ENCODE peak calls at places on chromosomes 11 and 22, in five cellular contexts. Y, B, X, A and C are unnamed samples.

GRCh38 chr11:57776101-57776511 is 14.5 kb downstream of the CTNND1 start:
- DNase-seq in Y (no peak), B (no peak), X (no peak), A (no peak), C (no peak)

GRCh38 chr11:10021563-10021962 is 272.5 kb downstream of the SBF2 start:
- DNase-seq in Y (no peak), B (peak; percentile 33), X (no peak), A (no peak), C (no peak)

GRCh38 chr22:40684728-40685127 is 5.4 kb downstream of the MCHR1 start:
- DNase-seq in Y (no peak), B (no peak), X (no peak), A (no peak), C (no peak)

GRCh38 chr22:27919943-27920755 is 1.1 kb upstream of the PITPNB start:
- DNase-seq in Y (peak; percentile 54), B (peak; percentile 37), X (peak; percentile 57), A (no peak), C (peak; percentile 58)

GRCh38 chr11:133981156-133981555 is 24.4 kb upstream of the IGSF9B start:
- DNase-seq in Y (no peak), B (no peak), X (no peak), A (no peak), C (no peak)

GRCh38 chr11:57567210-57567511 is 311 bp downstream of the UBE2L6 start:
- DNase-seq in Y (no peak), B (no peak), X (no peak), A (peak; percentile 29), C (peak; percentile 16)

GRCh38 chr22:46104881-46105493 is 45.3 kb upstream of the PPARA start:
- DNase-seq in Y (no peak), B (no peak), X (no peak), A (no peak), C (no peak)

GRCh38 chr11:3057069-3057963 is at the start of gene CARS1:
- DNase-seq in Y (peak; percentile 90), B (peak; percentile 98), X (peak; percentile 97), A (peak; percentile 94), C (peak; percentile 94)

GRCh38 chr11:71519546-71519945 is 7.5 kb upstream of the KRTAP5-7 start:
- DNase-seq in Y (no peak), B (no peak), X (no peak), A (no peak), C (no peak)

GRCh38 chr11:8792636-8793035 is 110.0 kb downstream of the RPL27A start:
- DNase-seq in Y (no peak), B (no peak), X (no peak), A (no peak), C (no peak)

GRCh38 chr11:72863091-72863490 is 48.9 kb downstream of the ATG16L2 start:
- DNase-seq in Y (no peak), B (no peak), X (no peak), A (no peak), C (no peak)

GRCh38 chr22:28231423-28231822 is 312.4 kb upstream of the PITPNB start:
- DNase-seq in Y (peak; percentile 33), B (no peak), X (peak; percentile 31), A (no peak), C (no peak)

GRCh38 chr22:39527481-39527961 is 5.0 kb downstream of the RPS19BP1 start:
- DNase-seq in Y (no peak), B (peak; percentile 24), X (peak; percentile 81), A (peak; percentile 77), C (peak; percentile 33)

GRCh38 chr11:10580625-10581024 is 12.2 kb upstream of the LYVE1 start:
- DNase-seq in Y (no peak), B (no peak), X (no peak), A (no peak), C (no peak)

GRCh38 chr11:14041040-14041439 is 78.5 kb downstream of the SPON1 start:
- DNase-seq in Y (no peak), B (peak; percentile 8), X (no peak), A (peak; percentile 41), C (no peak)

GRCh38 chr11:9459573-9460321 is 1.1 kb upstream of the ZNF143 start:
- DNase-seq in Y (peak; percentile 17), B (peak; percentile 61), X (peak; percentile 53), A (peak; percentile 60), C (peak; percentile 27)

GRCh38 chr11:116030697-116031331 is 526.6 kb upstream of the CADM1 start:
- DNase-seq in Y (no peak), B (no peak), X (no peak), A (no peak), C (no peak)

GRCh38 chr11:62680825-62681240 is 2.0 kb upstream of the UBXN1 start:
- DNase-seq in Y (no peak), B (peak; percentile 81), X (peak; percentile 78), A (peak; percentile 85), C (peak; percentile 57)

GRCh38 chr11:27934830-27935145 is 173.2 kb downstream of the KIF18A start:
- DNase-seq in Y (no peak), B (no peak), X (peak; percentile 74), A (no peak), C (peak; percentile 83)

GRCh38 chr11:116861539-116861938 is 24.1 kb upstream of the APOA1 start:
- DNase-seq in Y (no peak), B (peak; percentile 47), X (no peak), A (no peak), C (peak; percentile 79)

GRCh38 chr11:114173836-114174235 is 114.3 kb downstream of the ZBTB16 start:
- DNase-seq in Y (no peak), B (no peak), X (no peak), A (no peak), C (no peak)

GRCh38 chr11:64718084-64718779 is 4.8 kb downstream of the NRXN2 start:
- DNase-seq in Y (no peak), B (no peak), X (no peak), A (no peak), C (no peak)

GRCh38 chr11:72821920-72822799 is 7.9 kb downstream of the ATG16L2 start:
- DNase-seq in Y (peak; percentile 93), B (peak; percentile 90), X (peak; percentile 97), A (peak; percentile 80), C (peak; percentile 81)

GRCh38 chr11:122421684-122422083 is 233.8 kb upstream of the UBASH3B start:
- DNase-seq in Y (no peak), B (no peak), X (no peak), A (no peak), C (peak; percentile 70)

GRCh38 chr11:122424636-122425035 is 230.9 kb upstream of the UBASH3B start:
- DNase-seq in Y (no peak), B (no peak), X (no peak), A (no peak), C (no peak)

GRCh38 chr11:122422707-122423106 is 232.8 kb upstream of the UBASH3B start:
- DNase-seq in Y (no peak), B (no peak), X (no peak), A (no peak), C (peak; percentile 89)

GRCh38 chr11:122423886-122424285 is 231.6 kb upstream of the UBASH3B start:
- DNase-seq in Y (no peak), B (no peak), X (no peak), A (no peak), C (no peak)

GRCh38 chr11:122423283-122423682 is 232.2 kb upstream of the UBASH3B start:
- DNase-seq in Y (no peak), B (no peak), X (no peak), A (no peak), C (no peak)
- H3K27ac ChIP-seq in Y (no peak overlapping the region), B (no peak overlapping the region), X (no peak overlapping the region), A (no peak overlapping the region), C (peak overlapping the region; percentile 59)

GRCh38 chr22:35010543-35010942 is 55.4 kb upstream of the ISX start:
- DNase-seq in Y (no peak), B (no peak), X (no peak), A (no peak), C (no peak)
- H3K9me3 ChIP-seq in Y (no peaks in the 10 kb centered on the region), B (no peaks in the 10 kb centered on the region), X (no peaks in the 10 kb centered on the region), A (no peaks in the 10 kb centered on the region), C (peaks cover 44% of the 10 kb centered on the region)

GRCh38 chr22:29837780-29838598 is at the start of gene ASCC2:
- DNase-seq in Y (peak; percentile 95), B (peak; percentile 97), X (peak; percentile 100), A (peak; percentile 98), C (peak; percentile 98)

GRCh38 chr22:29842172-29842571 is 4.1 kb upstream of the ASCC2 start:
- DNase-seq in Y (no peak), B (no peak), X (no peak), A (no peak), C (no peak)

GRCh38 chr22:29842740-29843139 is 4.7 kb upstream of the ASCC2 start:
- DNase-seq in Y (no peak), B (no peak), X (peak; percentile 28), A (no peak), C (peak; percentile 90)

GRCh38 chr22:29840498-29840897 is 2.4 kb upstream of the ASCC2 start:
- DNase-seq in Y (no peak), B (peak; percentile 61), X (no peak), A (no peak), C (peak; percentile 29)

GRCh38 chr22:29838599-29838956 is 504 bp upstream of the ASCC2 start:
- DNase-seq in Y (no peak), B (no peak), X (no peak), A (no peak), C (no peak)
- H2AFZ ChIP-seq in Y (peak overlapping the region; percentile 96), B (peak overlapping the region; percentile 95), X (peak overlapping the region; percentile 86), A (peak overlapping the region; percentile 96), C (peak overlapping the region; percentile 82)

DNA sequence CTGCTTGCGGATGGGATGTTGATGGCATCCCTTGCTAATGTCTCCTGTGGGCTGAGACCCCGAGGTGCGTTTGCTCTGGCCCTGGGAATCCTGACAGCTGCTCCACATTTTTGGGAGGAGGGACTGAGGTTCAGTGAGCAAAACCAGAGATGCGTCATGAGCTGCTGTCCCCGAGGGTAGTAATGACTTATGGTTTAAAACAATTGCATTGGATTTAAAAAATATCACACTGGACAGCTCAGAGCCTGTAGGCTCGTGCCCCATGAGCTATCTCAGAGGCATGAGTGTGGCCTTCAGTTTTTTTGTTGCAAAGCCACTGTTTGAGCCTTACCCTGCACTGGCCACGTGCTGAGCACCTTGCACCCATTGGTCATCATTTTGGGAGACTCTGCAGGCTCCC is 20.9 kb upstream of the PARVG start:
- DNase-seq in Y (no peak), B (no peak), X (no peak), A (no peak), C (no peak)
- H3K27ac ChIP-seq in Y (no peak overlapping the region), B (no peak overlapping the region), X (no peak overlapping the region), A (no peak overlapping the region), C (no peak overlapping the region)

GRCh38 chr22:48711031-48711431 is 1116.6 kb downstream of the BRD1 start:
- DNase-seq in Y (no peak), B (no peak), X (no peak), A (no peak), C (no peak)
- H3K9me3 ChIP-seq in Y (peaks cover 6% of the 10 kb centered on the region), B (no peaks in the 10 kb centered on the region), X (no peaks in the 10 kb centered on the region), A (no peaks in the 10 kb centered on the region), C (peaks cover 56% of the 10 kb centered on the region)

GRCh38 chr11:69801513-69802335 is 17.5 kb downstream of the FGF3 start:
- DNase-seq in Y (peak; percentile 47), B (peak; percentile 47), X (peak; percentile 48), A (peak; percentile 27), C (no peak)
- H2AFZ ChIP-seq in Y (no peak overlapping the region), B (no peak overlapping the region), X (no peak overlapping the region), A (no peak overlapping the region), C (no peak overlapping the region)